ENCODE peak calls at places on chromosomes 13 and 19, in seven cellular contexts. D, E, G, S, F, B and U are unnamed samples.
A peak's percentile ranks its signal among the peaks of the same experiment; 100 is the strongest.

GRCh38 chr13:24644051-24644450 is 36.2 kb upstream of the ATP12A start:
- DNase-seq in F (no peak), S (peak; percentile 93), D (peak; percentile 60), E (no peak), G (peak; percentile 83), B (no peak), U (peak; percentile 38)

GRCh38 chr19:35671818-35672217 is 5.5 kb downstream of the UPK1A start:
- DNase-seq in B (no peak), F (no peak), E (no peak), D (no peak), S (peak; percentile 33), G (peak; percentile 46), U (no peak)

GRCh38 chr19:1495799-1496713 is 5.1 kb downstream of the REEP6 start:
- DNase-seq in E (no peak), G (no peak), B (no peak), F (no peak), S (no peak), D (no peak), U (no peak)

GRCh38 chr13:113155201-113155600 is 3.2 kb upstream of the PROZ start:
- DNase-seq in B (no peak), F (peak; percentile 86), G (no peak), E (no peak), D (no peak), S (no peak), U (no peak)

GRCh38 chr13:38348890-38349289 is 761 bp upstream of the UFM1 start:
- DNase-seq in D (peak; percentile 64), F (no peak), B (no peak), G (no peak), E (no peak), S (peak; percentile 40), U (no peak)

GRCh38 chr19:33280351-33280921 is 21.9 kb downstream of the CEBPA start:
- DNase-seq in F (no peak), E (no peak), S (no peak), G (no peak), D (no peak), B (no peak), U (no peak)

GRCh38 chr13:113765241-113765910 is 6.3 kb downstream of the TMEM255B start:
- DNase-seq in S (no peak), D (peak; percentile 40), E (no peak), G (no peak), B (no peak), F (no peak), U (no peak)

GRCh38 chr13:98592353-98592740 is 15.4 kb upstream of the STK24 start:
- DNase-seq in F (no peak), S (no peak), D (no peak), G (no peak), E (no peak), B (no peak), U (no peak)

GRCh38 chr13:107003911-107004310 is 436.0 kb upstream of the ARGLU1 start:
- DNase-seq in B (no peak), G (no peak), S (no peak), F (no peak), E (no peak), D (no peak), U (no peak)

GRCh38 chr19:18419195-18419698 is at the start of gene SSBP4:
- DNase-seq in F (no peak), S (peak; percentile 82), G (peak; percentile 90), B (peak; percentile 80), E (peak; percentile 81), D (peak; percentile 64), U (no peak)

GRCh38 chr19:18418725-18419194 is 438 bp upstream of the SSBP4 start:
- DNase-seq in E (no peak), F (no peak), S (no peak), D (no peak), G (no peak), B (no peak), U (no peak)

GRCh38 chr19:18416778-18417249 is 2.4 kb upstream of the SSBP4 start:
- DNase-seq in E (peak; percentile 94), B (peak; percentile 95), D (peak; percentile 83), G (peak; percentile 96), F (no peak), S (peak; percentile 94), U (no peak)

GRCh38 chr19:18417250-18418033 is 1.8 kb upstream of the SSBP4 start:
- DNase-seq in S (peak; percentile 88), B (peak; percentile 86), E (peak; percentile 88), F (no peak), G (peak; percentile 96), D (peak; percentile 69), U (no peak)

DNA sequence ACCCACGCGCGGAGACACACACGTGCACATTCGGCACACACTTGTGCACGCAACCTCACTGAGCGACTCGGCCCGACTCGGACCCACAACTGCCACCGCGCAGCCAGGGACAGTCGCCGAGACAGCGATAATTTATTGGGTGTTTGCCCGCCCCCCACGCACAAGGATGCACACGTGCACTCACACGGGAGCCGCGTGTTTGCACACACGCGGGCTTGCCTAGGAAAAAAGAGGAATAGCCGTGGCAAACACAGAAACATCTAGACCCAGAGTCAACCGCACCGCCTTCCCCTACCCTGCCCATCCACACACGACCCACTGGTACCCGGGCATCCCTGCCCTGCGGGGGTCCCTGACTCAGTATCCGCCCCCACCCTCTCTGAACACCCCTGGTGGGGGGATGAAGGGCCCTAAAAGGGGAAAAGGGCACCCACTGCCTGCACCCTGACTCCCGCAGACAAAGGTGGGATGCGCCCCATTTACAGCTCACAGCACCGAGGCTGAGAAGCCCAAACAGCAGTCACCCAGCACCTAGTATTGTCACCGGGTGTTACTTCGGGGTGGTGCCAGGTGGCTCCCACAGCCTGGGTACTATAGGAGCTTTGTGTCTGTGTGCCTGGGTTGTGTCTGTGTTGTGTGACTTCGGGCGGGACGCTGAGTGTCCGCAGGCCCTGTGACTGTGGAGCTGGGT is 1.0 kb upstream of the SSBP4 start:
- DNase-seq in E (no peak), S (no peak), D (no peak), F (no peak), B (peak; percentile 72), G (no peak), U (no peak)
- H3K4me3 ChIP-seq in E (peak overlapping the region; percentile 86), S (peak overlapping the region; percentile 47), D (no peak overlapping the region), F (peak overlapping the region; percentile 76), B (no peak overlapping the region), G (peak overlapping the region; percentile 16), U (peak overlapping the region; percentile 6)

GRCh38 chr19:42857544-42857867 is 22.0 kb downstream of the PSG1 start:
- DNase-seq in B (no peak), F (no peak), D (no peak), S (no peak), E (no peak), G (no peak), U (no peak)
- TF ChIP-seq CTCF in B (no peak), F (no peak), D (no peak), S (no peak), E (no peak), G (no peak), U (no peak)

GRCh38 chr19:47572635-47573034 is 313 bp downstream of the ZNF541 start:
- DNase-seq in B (no peak), G (no peak), D (no peak), E (no peak), F (no peak), S (no peak), U (no peak)
- H3K4me3 ChIP-seq in B (no peak overlapping the region), G (no peak overlapping the region), D (no peak overlapping the region), E (peak overlapping the region; percentile 63), F (peak overlapping the region; percentile 36), S (no peak overlapping the region), U (no peak overlapping the region)

DNA sequence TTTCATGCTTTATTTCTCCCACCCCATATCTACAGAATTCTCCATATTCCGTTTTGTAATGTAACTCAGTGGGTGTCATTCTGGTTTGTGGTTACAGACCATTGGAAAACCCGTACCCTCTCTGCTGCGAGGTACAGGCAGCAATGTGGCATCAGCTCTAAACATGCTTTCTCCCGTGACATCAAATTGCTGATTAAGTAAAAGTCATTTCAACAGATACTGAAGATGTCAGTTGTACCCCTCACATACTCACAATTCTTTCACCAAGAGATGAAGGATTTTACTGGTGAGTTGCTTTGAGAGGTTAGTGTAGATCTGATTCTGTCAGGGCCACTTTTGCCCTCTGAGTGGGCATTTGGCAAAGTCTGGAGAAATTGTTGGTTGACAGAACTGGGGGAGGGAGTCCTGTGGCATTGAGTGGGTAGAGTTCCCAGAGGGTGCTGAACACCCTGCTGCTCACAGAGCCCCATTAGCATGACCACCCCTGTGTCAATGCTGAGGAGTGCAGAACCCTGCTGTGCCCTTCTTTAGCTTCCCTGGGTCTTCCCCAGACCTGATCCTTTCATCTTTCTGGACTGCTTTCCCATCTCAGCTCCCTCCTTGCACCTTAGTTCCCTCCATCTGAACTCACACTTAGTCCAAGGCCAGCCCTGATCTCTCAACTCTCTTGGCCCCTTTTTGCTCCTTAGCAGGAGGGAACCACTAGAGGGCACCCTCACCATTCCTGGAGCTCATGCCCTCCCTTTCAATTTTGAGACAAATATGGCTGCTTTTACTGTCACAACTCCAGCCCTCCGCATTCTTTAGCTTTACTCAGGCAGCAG is 39.9 kb upstream of the CEACAM8 start:
- DNase-seq in E (no peak), B (no peak), F (no peak), S (peak; percentile 57), G (peak; percentile 43), D (peak; percentile 35), U (no peak)
- TF ChIP-seq CTCF in E (peak; percentile 52), B (no peak), F (no peak), S (peak; percentile 83), G (peak; percentile 82), D (peak; percentile 77), U (peak; percentile 94)

GRCh38 chr13:77373541-77373940 is 46.6 kb upstream of the MYCBP2 start:
- DNase-seq in D (no peak), E (no peak), G (no peak), B (no peak), S (no peak), F (no peak), U (no peak)
- H3K4me3 ChIP-seq in D (no peak overlapping the region), E (no peak overlapping the region), G (no peak overlapping the region), B (no peak overlapping the region), S (no peak overlapping the region), F (no peak overlapping the region), U (no peak overlapping the region)

GRCh38 chr19:38656171-38656981 is 8.9 kb downstream of the ACTN4 start:
- DNase-seq in D (peak; percentile 84), S (peak; percentile 84), E (no peak), G (peak; percentile 91), B (no peak), F (no peak), U (no peak)
- TF ChIP-seq CTCF in D (no peak), S (no peak), E (no peak), G (peak; percentile 12), B (no peak), F (no peak), U (no peak)